ENCODE peak calls at places on chromosomes 2 and 18, in five cellular contexts. P is Calu3, Y is fibroblast of villous mesenchyme, X is ovary, I is NCI-H748 treated with DMSO at 0.1 percent for 48 hours. V is an unnamed sample.

GRCh38 chr2:47237375-47238357 is 82.6 kb upstream of the STPG4 start:
- DNase-seq in P (no peak), Y (no peak), X (peak), I (no peak), V (no peak)

GRCh38 chr2:157784169-157784822 is 91.8 kb downstream of the ACVR1 start:
- DNase-seq in P (peak), Y (no peak), X (no peak), I (no peak), V (peak)

GRCh38 chr2:88811681-88812080 is 120.2 kb downstream of the RPIA start:
- DNase-seq in P (no peak), Y (no peak), X (no peak), I (no peak), V (no peak)

GRCh38 chr2:240351826-240352426 is 83.5 kb upstream of the GPC1 start:
- DNase-seq in P (no peak), Y (no peak), X (no peak), I (no peak), V (no peak)

GRCh38 chr2:241560181-241560882 is 1.8 kb downstream of the BOK start:
- DNase-seq in P (peak), Y (no peak), X (peak), I (no peak), V (no peak)

GRCh38 chr18:57428221-57429150 is 6.7 kb upstream of the ONECUT2 start:
- DNase-seq in P (no peak), Y (no peak), X (no peak), I (no peak), V (no peak)

GRCh38 chr2:109452318-109453305 is 161.2 kb downstream of the SEPTIN10 start:
- DNase-seq in P (no peak), Y (no peak), X (no peak), I (no peak), V (no peak)

GRCh38 chr2:172599917-172600316 is 44.0 kb downstream of the PDK1 start:
- DNase-seq in P (no peak), Y (no peak), X (no peak), I (no peak), V (no peak)

GRCh38 chr18:50973367-50974126 is 5.7 kb downstream of the ELAC1 start:
- DNase-seq in P (peak), Y (peak), X (no peak), I (no peak), V (no peak)

GRCh38 chr2:221476195-221476594 is 95.9 kb downstream of the EPHA4 start:
- DNase-seq in P (no peak), Y (no peak), X (no peak), I (no peak), V (no peak)

GRCh38 chr2:227508001-227508400 is 36.0 kb downstream of the AGFG1 start:
- DNase-seq in P (no peak), Y (no peak), X (no peak), I (no peak), V (no peak)

GRCh38 chr18:8952796-8953760 is 149.4 kb upstream of the NDUFV2 start:
- DNase-seq in P (no peak), Y (peak), X (no peak), I (no peak), V (peak)

GRCh38 chr2:75627902-75628504 is 18.6 kb upstream of the MRPL19 start:
- DNase-seq in P (peak), Y (peak), X (peak), I (peak), V (peak)

GRCh38 chr2:169007941-169008340 is 23.2 kb downstream of the ABCB11 start:
- DNase-seq in P (no peak), Y (no peak), X (no peak), I (no peak), V (no peak)

GRCh38 chr2:47907097-47907781 is 941 bp upstream of the FBXO11 start:
- DNase-seq in P (no peak), Y (peak), X (peak), I (no peak), V (no peak)

GRCh38 chr2:18065264-18065663 is 186.8 kb downstream of the KCNS3 start:
- DNase-seq in P (no peak), Y (no peak), X (no peak), I (no peak), V (no peak)

GRCh38 chr18:70693196-70693595 is 404.4 kb downstream of the SOCS6 start:
- DNase-seq in P (no peak), Y (no peak), X (no peak), I (peak), V (peak)

GRCh38 chr2:241844066-241844728 is 14.5 kb downstream of the PDCD1 start:
- DNase-seq in P (peak), Y (peak), X (peak), I (peak), V (no peak)

GRCh38 chr2:134575888-134576287 is 142.9 kb downstream of the TMEM163 start:
- DNase-seq in P (no peak), Y (no peak), X (no peak), I (no peak), V (no peak)

GRCh38 chr2:174350018-174350417 is 15.3 kb downstream of the SP9 start:
- DNase-seq in P (no peak), Y (no peak), X (no peak), I (no peak), V (no peak)

GRCh38 chr18:48053881-48054586 is 123.6 kb upstream of the SMAD2 start:
- DNase-seq in P (no peak), Y (no peak), X (no peak), I (no peak), V (no peak)

GRCh38 chr2:201768918-201769317 is 11.8 kb downstream of the ALS2 start:
- DNase-seq in P (no peak), Y (peak), X (no peak), I (no peak), V (no peak)

GRCh38 chr2:159608723-159609308 is 7.5 kb downstream of the BAZ2B start:
- DNase-seq in P (no peak), Y (no peak), X (no peak), I (no peak), V (no peak)

GRCh38 chr18:75830848-75831247 is 403.3 kb upstream of the SMIM21 start:
- DNase-seq in P (no peak), Y (no peak), X (no peak), I (no peak), V (no peak)

GRCh38 chr2:203786912-203787311 is 80.5 kb downstream of the CD28 start:
- DNase-seq in P (no peak), Y (peak), X (no peak), I (peak), V (no peak)

V was measured in NCI-H226.